ENCODE peak calls at places on chromosomes 16 and 17, in five cellular contexts. R, X, B, U and P are unnamed samples.

GRCh38 chr16:86697715-86698114 is 119.4 kb downstream of the FOXL1 start:
- DNase-seq in X (no peak), R (peak; percentile 49), B (no peak), U (no peak), P (no peak)

GRCh38 chr17:78343099-78343432 is 16.8 kb downstream of the SOCS3 start:
- DNase-seq in X (no peak), U (no peak), B (no peak), R (peak; percentile 87), P (peak; percentile 93)

GRCh38 chr16:27248036-27248435 is 20.5 kb downstream of the NSMCE1 start:
- DNase-seq in B (peak; percentile 83), X (no peak), R (no peak), U (no peak), P (peak; percentile 27)

GRCh38 chr16:4501071-4501478 is 24.9 kb downstream of the HMOX2 start:
- DNase-seq in X (no peak), R (peak; percentile 50), B (no peak), U (no peak), P (no peak)

GRCh38 chr16:83206426-83206825 is 579.7 kb downstream of the CDH13 start:
- DNase-seq in X (no peak), U (no peak), B (no peak), R (no peak), P (no peak)

GRCh38 chr17:82925336-82925735 is 85.5 kb upstream of the ZNF750 start:
- DNase-seq in B (no peak), R (no peak), U (no peak), X (no peak), P (no peak)

GRCh38 chr16:1929105-1929504 is 10.9 kb upstream of the HS3ST6 start:
- DNase-seq in B (peak; percentile 48), X (no peak), R (no peak), U (no peak), P (no peak)

GRCh38 chr17:64345691-64346376 is 44.8 kb downstream of the PECAM1 start:
- DNase-seq in R (no peak), B (no peak), X (no peak), U (no peak), P (no peak)

GRCh38 chr17:44915321-44915726 is at the start of gene GFAP:
- DNase-seq in X (no peak), R (no peak), U (no peak), B (no peak), P (no peak)

GRCh38 chr17:43840814-43841213 is 6.2 kb upstream of the CD300LG start:
- DNase-seq in B (no peak), R (peak; percentile 16), X (no peak), U (no peak), P (peak; percentile 42)

GRCh38 chr17:9959377-9959981 is 54.4 kb upstream of the RCVRN start:
- DNase-seq in X (peak; percentile 67), R (peak; percentile 49), U (peak; percentile 89), B (no peak), P (peak; percentile 54)

DNA sequence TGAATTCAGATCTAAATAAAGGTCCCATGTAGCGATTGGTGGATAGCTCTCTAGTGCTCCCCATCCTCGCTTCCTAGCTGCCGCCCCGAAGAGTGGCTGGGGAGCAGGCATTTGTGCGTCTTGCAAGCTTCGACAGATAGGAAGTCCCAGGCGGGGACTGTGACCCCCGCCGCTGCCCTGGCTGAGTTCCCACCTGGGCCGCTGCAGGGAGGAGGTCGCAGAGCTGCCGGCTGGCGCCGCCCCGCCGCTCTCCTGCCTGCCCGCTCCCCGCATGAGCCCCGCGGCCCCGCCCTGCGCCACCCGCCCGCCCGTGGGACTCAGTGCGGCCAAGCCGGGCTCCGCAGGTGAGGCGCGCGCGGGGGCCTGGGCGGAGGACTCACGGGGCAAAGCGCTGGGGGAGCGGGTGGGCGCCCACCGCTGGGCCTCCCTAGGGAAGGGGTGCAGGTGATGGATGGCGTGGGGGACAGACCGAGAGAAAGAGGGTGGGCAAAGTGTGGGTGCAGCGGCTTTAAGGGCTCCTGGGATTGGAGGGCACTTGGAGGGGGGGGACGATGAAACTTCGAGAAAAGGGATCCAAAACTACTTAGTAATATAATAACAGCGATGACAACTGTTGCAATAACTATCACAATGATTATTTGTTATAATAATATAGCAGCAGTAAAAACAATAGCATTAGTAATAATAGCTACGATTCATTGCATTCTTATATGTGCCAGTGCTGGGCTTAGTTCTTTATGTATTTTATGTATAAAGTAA is at the start of gene OTOA:
- DNase-seq in B (no peak), X (no peak), R (no peak), U (peak; percentile 71), P (no peak)
- H3K4me3 ChIP-seq in B (no peak within 1 kb of the TSS), X (no peak within 1 kb of the TSS), R (no peak within 1 kb of the TSS), U (peak within 1 kb of the TSS; percentile 43), P (no peak within 1 kb of the TSS)

DNA sequence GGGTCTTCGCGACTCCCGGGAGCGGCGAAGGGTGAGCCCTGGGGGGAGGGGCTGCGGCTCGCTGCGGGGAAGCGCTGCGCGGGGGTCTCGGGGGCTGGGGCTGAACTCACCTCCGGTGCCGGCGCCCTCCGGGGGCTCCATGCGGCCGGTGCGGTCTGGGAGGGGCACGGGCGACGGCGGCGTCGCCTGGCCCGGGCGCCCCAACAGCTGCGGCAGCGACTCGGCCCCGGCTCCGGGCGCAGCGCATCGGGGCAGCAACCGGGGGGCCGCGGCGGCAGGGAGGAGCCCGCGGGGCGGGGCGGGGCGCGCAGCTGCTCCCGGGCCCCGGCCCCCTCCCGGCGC is at the start of gene DBNDD1:
- DNase-seq in R (no peak), X (no peak), U (no peak), B (no peak), P (no peak)
- H2AFZ ChIP-seq in R (peak within 1 kb of the TSS; percentile 97), X (peak within 1 kb of the TSS; percentile 93), U (no peak within 1 kb of the TSS), B (peak within 1 kb of the TSS; percentile 87), P (peak within 1 kb of the TSS; percentile 93)

DNA sequence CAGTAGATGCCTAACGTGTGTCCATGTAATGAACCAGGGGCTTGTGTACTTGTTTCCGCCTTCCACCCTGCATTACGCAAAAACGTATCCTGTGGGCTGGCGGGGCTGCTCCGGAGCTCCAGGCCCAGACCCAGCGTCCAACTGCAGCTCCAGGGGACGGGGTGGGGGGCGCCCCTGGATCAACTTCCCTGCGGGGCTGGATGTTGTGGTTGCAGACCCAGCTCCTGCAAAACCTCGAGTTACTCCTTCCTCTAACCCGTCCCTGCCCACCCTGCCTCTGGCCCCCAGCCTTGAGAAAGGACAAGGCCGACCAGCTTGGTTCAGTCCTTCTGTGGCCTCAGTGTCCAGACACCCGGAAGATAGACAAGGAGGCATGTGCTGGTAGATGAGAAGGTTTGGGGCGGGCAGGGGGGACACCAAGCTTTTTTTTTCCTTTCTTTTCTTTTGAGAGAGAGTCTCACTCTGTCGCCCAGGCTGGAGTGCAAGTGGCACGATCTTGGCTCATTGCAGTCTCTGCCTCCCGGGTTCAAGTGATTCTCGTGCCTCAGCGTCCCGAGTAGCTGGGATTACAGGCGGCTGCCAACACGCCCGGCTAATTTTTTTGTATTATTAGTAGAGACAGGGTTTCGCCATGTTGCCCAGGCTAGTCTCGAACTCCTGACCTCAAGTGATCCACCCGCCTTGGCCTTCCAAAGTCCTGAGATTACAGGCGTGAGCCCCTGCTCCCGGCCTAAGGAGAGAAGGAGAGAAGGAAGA is 731 bp upstream of the EXOC7 start:
- DNase-seq in X (no peak), U (no peak), B (no peak), R (no peak), P (no peak)
- H3K4ac ChIP-seq in X (peak overlapping the region; percentile 46), U (peak overlapping the region; percentile 97), B (peak overlapping the region; percentile 85), R (peak overlapping the region; percentile 98), P (peak overlapping the region; percentile 99)

GRCh38 chr17:48603959-48604769 is 622 bp downstream of the HOXB6 start:
- DNase-seq in B (no peak), R (no peak), X (no peak), U (no peak), P (peak; percentile 80)
- H3K4me3 ChIP-seq in B (no peak overlapping the region), R (no peak overlapping the region), X (no peak overlapping the region), U (no peak overlapping the region), P (peak overlapping the region; percentile 63)